ENCODE peak calls at places on chromosomes 4 and X, in ten cellular contexts. One of them, this sample, is unnamed.

GRCh38 chrX:10893976-10894375 is 217.2 kb upstream of the HCCS start:
- DNase-seq in renal cortical epithelial cell: peak; percentile 4
- DNase-seq in iris pigment epithelial cell: peak; percentile 39
- DNase-seq in activated T-cell treated with anti-CD3 and anti-CD28 coated beads, Interleukin-2, amount 50 U/mL, for 72 hours: no peak
- DNase-seq in AG09309: no peak
- DNase-seq in SW480: no peak
- DNase-seq in NCI-H1092: no peak
- DNase-seq in mesendoderm: no peak
- DNase-seq in endothelial cell of umbilical vein: no peak
- DNase-seq in HS-27A: no peak
- DNase-seq in this sample: no peak

GRCh38 chrX:30302957-30303356 is 6.2 kb downstream of the NR0B1 start:
- DNase-seq in renal cortical epithelial cell: peak; percentile 41
- DNase-seq in iris pigment epithelial cell: peak; percentile 16
- DNase-seq in activated T-cell treated with anti-CD3 and anti-CD28 coated beads, Interleukin-2, amount 50 U/mL, for 72 hours: no peak
- DNase-seq in AG09309: no peak
- DNase-seq in SW480: no peak
- DNase-seq in NCI-H1092: no peak
- DNase-seq in mesendoderm: no peak
- DNase-seq in endothelial cell of umbilical vein: no peak
- DNase-seq in HS-27A: no peak
- DNase-seq in this sample: no peak

GRCh38 chrX:74420194-74421035 is 878 bp upstream of the SLC16A2 start:
- DNase-seq in renal cortical epithelial cell: peak; percentile 27
- DNase-seq in iris pigment epithelial cell: peak; percentile 45
- DNase-seq in activated T-cell treated with anti-CD3 and anti-CD28 coated beads, Interleukin-2, amount 50 U/mL, for 72 hours: peak; percentile 29
- DNase-seq in AG09309: peak; percentile 27
- DNase-seq in SW480: peak; percentile 36
- DNase-seq in NCI-H1092: no peak
- DNase-seq in mesendoderm: peak; percentile 85
- DNase-seq in endothelial cell of umbilical vein: peak; percentile 42
- DNase-seq in HS-27A: peak; percentile 19
- DNase-seq in this sample: peak; percentile 6

GRCh38 chr4:155909615-155910226 is 6.2 kb downstream of the TDO2 start:
- DNase-seq in renal cortical epithelial cell: no peak
- DNase-seq in iris pigment epithelial cell: no peak
- DNase-seq in activated T-cell treated with anti-CD3 and anti-CD28 coated beads, Interleukin-2, amount 50 U/mL, for 72 hours: no peak
- DNase-seq in AG09309: no peak
- DNase-seq in SW480: no peak
- DNase-seq in NCI-H1092: no peak
- DNase-seq in mesendoderm: no peak
- DNase-seq in endothelial cell of umbilical vein: no peak
- DNase-seq in HS-27A: no peak
- DNase-seq in this sample: no peak

GRCh38 chrX:139194571-139195280 is 335.8 kb upstream of the F9 start:
- DNase-seq in renal cortical epithelial cell: peak; percentile 59
- DNase-seq in iris pigment epithelial cell: no peak
- DNase-seq in activated T-cell treated with anti-CD3 and anti-CD28 coated beads, Interleukin-2, amount 50 U/mL, for 72 hours: no peak
- DNase-seq in AG09309: no peak
- DNase-seq in SW480: peak; percentile 57
- DNase-seq in NCI-H1092: no peak
- DNase-seq in mesendoderm: peak; percentile 52
- DNase-seq in endothelial cell of umbilical vein: no peak
- DNase-seq in HS-27A: no peak
- DNase-seq in this sample: no peak

GRCh38 chr4:165177725-165178666 is 29.4 kb upstream of the KLHL2 start:
- DNase-seq in renal cortical epithelial cell: peak; percentile 33
- DNase-seq in iris pigment epithelial cell: no peak
- DNase-seq in activated T-cell treated with anti-CD3 and anti-CD28 coated beads, Interleukin-2, amount 50 U/mL, for 72 hours: no peak
- DNase-seq in AG09309: no peak
- DNase-seq in SW480: no peak
- DNase-seq in NCI-H1092: no peak
- DNase-seq in mesendoderm: no peak
- DNase-seq in endothelial cell of umbilical vein: no peak
- DNase-seq in HS-27A: no peak
- DNase-seq in this sample: peak; percentile 4

GRCh38 chr4:104938624-104939023 is 208.1 kb upstream of the TET2 start:
- DNase-seq in renal cortical epithelial cell: no peak
- DNase-seq in iris pigment epithelial cell: no peak
- DNase-seq in activated T-cell treated with anti-CD3 and anti-CD28 coated beads, Interleukin-2, amount 50 U/mL, for 72 hours: peak; percentile 18
- DNase-seq in AG09309: no peak
- DNase-seq in SW480: no peak
- DNase-seq in NCI-H1092: no peak
- DNase-seq in mesendoderm: no peak
- DNase-seq in endothelial cell of umbilical vein: no peak
- DNase-seq in HS-27A: no peak
- DNase-seq in this sample: no peak

GRCh38 chr4:13580018-13580417 is 35.7 kb upstream of the NKX3-2 start:
- DNase-seq in renal cortical epithelial cell: no peak
- DNase-seq in iris pigment epithelial cell: no peak
- DNase-seq in activated T-cell treated with anti-CD3 and anti-CD28 coated beads, Interleukin-2, amount 50 U/mL, for 72 hours: no peak
- DNase-seq in AG09309: no peak
- DNase-seq in SW480: no peak
- DNase-seq in NCI-H1092: no peak
- DNase-seq in mesendoderm: no peak
- DNase-seq in endothelial cell of umbilical vein: no peak
- DNase-seq in HS-27A: no peak
- DNase-seq in this sample: no peak

GRCh38 chr4:40448875-40449274 is 113.7 kb downstream of the CHRNA9 start:
- DNase-seq in renal cortical epithelial cell: no peak
- DNase-seq in iris pigment epithelial cell: no peak
- DNase-seq in activated T-cell treated with anti-CD3 and anti-CD28 coated beads, Interleukin-2, amount 50 U/mL, for 72 hours: no peak
- DNase-seq in AG09309: no peak
- DNase-seq in SW480: no peak
- DNase-seq in NCI-H1092: no peak
- DNase-seq in mesendoderm: no peak
- DNase-seq in endothelial cell of umbilical vein: no peak
- DNase-seq in HS-27A: no peak
- DNase-seq in this sample: no peak

GRCh38 chr4:99334880-99335279 is 13.7 kb upstream of the ADH1B start:
- DNase-seq in renal cortical epithelial cell: no peak
- DNase-seq in iris pigment epithelial cell: no peak
- DNase-seq in activated T-cell treated with anti-CD3 and anti-CD28 coated beads, Interleukin-2, amount 50 U/mL, for 72 hours: no peak
- DNase-seq in AG09309: no peak
- DNase-seq in SW480: no peak
- DNase-seq in NCI-H1092: no peak
- DNase-seq in mesendoderm: no peak
- DNase-seq in endothelial cell of umbilical vein: no peak
- DNase-seq in HS-27A: no peak
- DNase-seq in this sample: no peak

GRCh38 chr4:108446554-108446953 is 173.8 kb upstream of the RPL34 start:
- DNase-seq in renal cortical epithelial cell: no peak
- DNase-seq in iris pigment epithelial cell: no peak
- DNase-seq in activated T-cell treated with anti-CD3 and anti-CD28 coated beads, Interleukin-2, amount 50 U/mL, for 72 hours: no peak
- DNase-seq in AG09309: no peak
- DNase-seq in SW480: peak; percentile 80
- DNase-seq in NCI-H1092: no peak
- DNase-seq in mesendoderm: peak; percentile 2
- DNase-seq in endothelial cell of umbilical vein: no peak
- DNase-seq in HS-27A: no peak
- DNase-seq in this sample: no peak

GRCh38 chrX:1164322-1165288 is 47.8 kb downstream of the CRLF2 start:
- DNase-seq in renal cortical epithelial cell: no peak
- DNase-seq in iris pigment epithelial cell: no peak
- DNase-seq in activated T-cell treated with anti-CD3 and anti-CD28 coated beads, Interleukin-2, amount 50 U/mL, for 72 hours: no peak
- DNase-seq in AG09309: no peak
- DNase-seq in SW480: no peak
- DNase-seq in NCI-H1092: no peak
- DNase-seq in mesendoderm: no peak
- DNase-seq in endothelial cell of umbilical vein: no peak
- DNase-seq in HS-27A: no peak
- DNase-seq in this sample: peak; percentile 19

GRCh38 chrX:112677167-112677566 is 2.6 kb downstream of the LHFPL1 start:
- DNase-seq in renal cortical epithelial cell: no peak
- DNase-seq in iris pigment epithelial cell: no peak
- DNase-seq in activated T-cell treated with anti-CD3 and anti-CD28 coated beads, Interleukin-2, amount 50 U/mL, for 72 hours: no peak
- DNase-seq in AG09309: no peak
- DNase-seq in SW480: no peak
- DNase-seq in NCI-H1092: no peak
- DNase-seq in mesendoderm: no peak
- DNase-seq in endothelial cell of umbilical vein: no peak
- DNase-seq in HS-27A: no peak
- DNase-seq in this sample: no peak

GRCh38 chr4:8554555-8555100 is 25.6 kb upstream of the GPR78 start:
- DNase-seq in renal cortical epithelial cell: no peak
- DNase-seq in iris pigment epithelial cell: no peak
- DNase-seq in activated T-cell treated with anti-CD3 and anti-CD28 coated beads, Interleukin-2, amount 50 U/mL, for 72 hours: no peak
- DNase-seq in AG09309: no peak
- DNase-seq in SW480: no peak
- DNase-seq in NCI-H1092: no peak
- DNase-seq in mesendoderm: no peak
- DNase-seq in endothelial cell of umbilical vein: no peak
- DNase-seq in HS-27A: no peak
- DNase-seq in this sample: no peak

GRCh38 chr4:128606173-128606572 is 203.3 kb upstream of the JADE1 start:
- DNase-seq in renal cortical epithelial cell: peak; percentile 69
- DNase-seq in iris pigment epithelial cell: peak; percentile 87
- DNase-seq in activated T-cell treated with anti-CD3 and anti-CD28 coated beads, Interleukin-2, amount 50 U/mL, for 72 hours: no peak
- DNase-seq in AG09309: no peak
- DNase-seq in SW480: no peak
- DNase-seq in NCI-H1092: no peak
- DNase-seq in mesendoderm: no peak
- DNase-seq in endothelial cell of umbilical vein: peak; percentile 10
- DNase-seq in HS-27A: peak; percentile 23
- DNase-seq in this sample: no peak

GRCh38 chr4:153294631-153295030 is 49.9 kb upstream of the MND1 start:
- DNase-seq in renal cortical epithelial cell: peak; percentile 73
- DNase-seq in iris pigment epithelial cell: no peak
- DNase-seq in activated T-cell treated with anti-CD3 and anti-CD28 coated beads, Interleukin-2, amount 50 U/mL, for 72 hours: no peak
- DNase-seq in AG09309: no peak
- DNase-seq in SW480: no peak
- DNase-seq in NCI-H1092: no peak
- DNase-seq in mesendoderm: no peak
- DNase-seq in endothelial cell of umbilical vein: no peak
- DNase-seq in HS-27A: no peak
- DNase-seq in this sample: no peak

GRCh38 chr4:35539404-35540055 is 704.8 kb downstream of the ARAP2 start:
- DNase-seq in renal cortical epithelial cell: no peak
- DNase-seq in iris pigment epithelial cell: no peak
- DNase-seq in activated T-cell treated with anti-CD3 and anti-CD28 coated beads, Interleukin-2, amount 50 U/mL, for 72 hours: no peak
- DNase-seq in AG09309: no peak
- DNase-seq in SW480: no peak
- DNase-seq in NCI-H1092: no peak
- DNase-seq in mesendoderm: no peak
- DNase-seq in endothelial cell of umbilical vein: no peak
- DNase-seq in HS-27A: no peak
- DNase-seq in this sample: no peak

GRCh38 chr4:41728571-41728908 is 20.0 kb downstream of the PHOX2B start:
- DNase-seq in renal cortical epithelial cell: no peak
- DNase-seq in iris pigment epithelial cell: peak; percentile 73
- DNase-seq in activated T-cell treated with anti-CD3 and anti-CD28 coated beads, Interleukin-2, amount 50 U/mL, for 72 hours: no peak
- DNase-seq in AG09309: no peak
- DNase-seq in SW480: no peak
- DNase-seq in NCI-H1092: no peak
- DNase-seq in mesendoderm: no peak
- DNase-seq in endothelial cell of umbilical vein: no peak
- DNase-seq in HS-27A: no peak
- DNase-seq in this sample: no peak